ENCODE peak calls at places on chromosomes 4 and X, in nine cellular contexts. V is ovary, O is tibial nerve, K is upper lobe of left lung, E is uterus, W is heart left ventricle, G is IMR-90, L is testis, A is endothelial cell of umbilical vein. I is an unnamed sample.

GRCh38 chrX:24167719-24168472 is 18.4 kb downstream of the ZFX start:
- DNase-seq in A (no peak), K (no peak), V (no peak), W (no peak), O (no peak), G (peak; percentile 11), E (no peak), L (no peak), I (no peak)

GRCh38 chr4:168724960-168725359 is 228.1 kb downstream of the PALLD start:
- DNase-seq in W (no peak), V (no peak), K (no peak), A (no peak), O (no peak), G (peak; percentile 74), E (no peak), L (no peak), I (no peak)

GRCh38 chrX:132169554-132169953 is 41.7 kb upstream of the FRMD7 start:
- DNase-seq in A (no peak), O (no peak), W (no peak), E (no peak), K (no peak), L (no peak), G (no peak), V (no peak), I (no peak)

GRCh38 chr4:103060453-103061148 is 16.0 kb downstream of the SLC9B2 start:
- DNase-seq in W (no peak), E (no peak), G (no peak), A (no peak), L (no peak), V (no peak), O (no peak), K (no peak), I (no peak)

GRCh38 chr4:23476514-23477090 is 413.2 kb downstream of the PPARGC1A start:
- DNase-seq in K (no peak), V (no peak), A (no peak), G (no peak), W (no peak), E (no peak), O (no peak), L (no peak), I (no peak)

GRCh38 chr4:117156806-117157205 is 71.4 kb upstream of the TRAM1L1 start:
- DNase-seq in G (no peak), W (no peak), K (no peak), V (no peak), L (no peak), E (no peak), O (no peak), A (no peak), I (no peak)

GRCh38 chr4:41882622-41883347 is 52.4 kb upstream of the TMEM33 start:
- DNase-seq in K (peak; percentile 36), W (no peak), O (peak; percentile 21), E (no peak), L (peak; percentile 72), V (peak; percentile 28), A (peak; percentile 35), G (peak; percentile 23), I (peak; percentile 54)

GRCh38 chrX:120305531-120306145 is 5.6 kb downstream of the TMEM255A start:
- DNase-seq in V (no peak), L (no peak), E (no peak), K (no peak), G (no peak), O (no peak), W (no peak), A (no peak), I (no peak)

GRCh38 chr4:104596189-104596588 is 101.5 kb upstream of the CXXC4 start:
- DNase-seq in O (no peak), W (no peak), K (no peak), L (no peak), G (no peak), A (no peak), V (no peak), E (no peak), I (no peak)

GRCh38 chrX:54992911-54993622 is 921 bp downstream of the PFKFB1 start:
- DNase-seq in E (no peak), A (no peak), G (no peak), K (no peak), O (no peak), W (no peak), V (no peak), L (no peak), I (no peak)

GRCh38 chr4:163191999-163192398 is 25.3 kb upstream of the NAF1 start:
- DNase-seq in K (no peak), A (peak; percentile 9), V (no peak), O (no peak), W (no peak), L (no peak), E (no peak), G (peak; percentile 39), I (no peak)

GRCh38 chrX:38212246-38212645 is 8.4 kb downstream of the SRPX start:
- DNase-seq in K (no peak), A (peak; percentile 87), W (no peak), E (no peak), L (no peak), O (no peak), G (peak; percentile 32), V (no peak), I (no peak)

GRCh38 chr4:8050555-8051206 is 107.9 kb downstream of the ABLIM2 start:
- DNase-seq in A (no peak), E (peak; percentile 81), K (peak; percentile 69), L (peak; percentile 88), G (peak; percentile 11), W (peak; percentile 85), V (peak; percentile 83), O (peak; percentile 63), I (peak; percentile 75)

GRCh38 chrX:135328421-135329005 is 19.2 kb downstream of the ETDC start:
- DNase-seq in O (no peak), L (no peak), E (no peak), V (no peak), G (peak; percentile 20), A (no peak), W (no peak), K (no peak), I (no peak)

GRCh38 chr4:53497446-53498069 is 93.7 kb downstream of the LNX1 start:
- DNase-seq in V (peak; percentile 79), O (peak; percentile 63), L (peak; percentile 82), K (no peak), W (peak; percentile 38), G (peak; percentile 59), E (peak; percentile 48), A (no peak), I (peak; percentile 35)

GRCh38 chr4:128363966-128364365 is 76.4 kb upstream of the PGRMC2 start:
- DNase-seq in W (no peak), L (no peak), G (no peak), V (no peak), A (no peak), O (no peak), K (no peak), E (no peak), I (no peak)

GRCh38 chrX:1717326-1717725 is 102.5 kb downstream of the ASMT start:
- DNase-seq in A (no peak), L (no peak), V (no peak), O (no peak), E (no peak), G (no peak), K (no peak), W (no peak), I (no peak)

GRCh38 chr4:182768821-182769220 is 148.4 kb downstream of the DCTD start:
- DNase-seq in G (peak; percentile 42), O (no peak), K (no peak), V (no peak), L (no peak), E (no peak), W (no peak), A (no peak), I (no peak)

DNA sequence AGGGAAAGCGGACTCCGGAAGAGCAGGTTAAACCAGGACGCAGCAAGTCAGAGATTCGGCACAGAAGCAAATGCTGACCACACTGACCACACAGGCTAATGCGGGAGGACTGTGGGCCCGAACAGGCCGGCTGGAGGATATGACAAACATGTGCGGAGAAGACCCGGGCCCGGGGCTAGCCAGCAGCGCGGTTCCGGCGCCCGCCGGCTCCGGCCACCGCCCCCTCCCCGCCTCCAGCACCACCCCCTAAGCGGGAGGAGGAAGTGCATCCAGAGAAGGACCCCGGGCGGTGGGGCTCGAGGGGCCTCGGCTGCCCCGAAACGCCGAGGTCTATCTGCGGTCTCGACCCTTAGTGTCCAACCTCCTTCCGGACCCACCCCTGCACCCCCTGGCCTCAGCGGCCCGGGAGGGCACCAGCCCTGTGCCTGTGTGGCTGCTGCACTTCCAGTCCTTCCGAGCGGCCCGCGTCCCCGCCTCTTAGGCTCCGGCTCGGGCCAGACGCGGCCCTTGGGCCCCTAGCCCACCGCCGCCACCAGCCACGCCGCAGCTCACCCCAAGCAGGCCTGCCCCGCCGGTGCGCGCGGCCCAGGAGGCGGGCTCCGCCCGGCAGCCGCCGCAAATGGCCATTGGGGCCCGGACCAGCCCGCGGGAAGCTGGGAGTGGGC is 2.1 kb downstream of the ELOVL6 start:
- DNase-seq in V (peak; percentile 29), W (peak; percentile 44), G (peak; percentile 32), E (peak; percentile 53), L (peak; percentile 64), A (peak; percentile 55), K (peak; percentile 60), O (peak; percentile 8), I (peak; percentile 40)
- TF ChIP-seq POLR2A in V (no peak), W (peak; percentile 22), G (no peak), E (peak; percentile 10), L (no peak), A (peak; percentile 20), K (peak; percentile 41), O (peak; percentile 50), I (peak; percentile 61)

GRCh38 chr4:76757418-76757910 is 140.5 kb downstream of the SOWAHB start:
- DNase-seq in E (no peak), O (no peak), L (no peak), W (no peak), G (no peak), A (no peak), K (no peak), V (no peak), I (no peak)
- H3K36me3 ChIP-seq in E (no peaks in the 10 kb centered on the region), O (no peaks in the 10 kb centered on the region), L (no peaks in the 10 kb centered on the region), W (no peaks in the 10 kb centered on the region), G (peaks cover 36% of the 10 kb centered on the region), A (peaks cover 2% of the 10 kb centered on the region), K (peaks cover 27% of the 10 kb centered on the region), V (no peaks in the 10 kb centered on the region), I (no peaks in the 10 kb centered on the region)

DNA sequence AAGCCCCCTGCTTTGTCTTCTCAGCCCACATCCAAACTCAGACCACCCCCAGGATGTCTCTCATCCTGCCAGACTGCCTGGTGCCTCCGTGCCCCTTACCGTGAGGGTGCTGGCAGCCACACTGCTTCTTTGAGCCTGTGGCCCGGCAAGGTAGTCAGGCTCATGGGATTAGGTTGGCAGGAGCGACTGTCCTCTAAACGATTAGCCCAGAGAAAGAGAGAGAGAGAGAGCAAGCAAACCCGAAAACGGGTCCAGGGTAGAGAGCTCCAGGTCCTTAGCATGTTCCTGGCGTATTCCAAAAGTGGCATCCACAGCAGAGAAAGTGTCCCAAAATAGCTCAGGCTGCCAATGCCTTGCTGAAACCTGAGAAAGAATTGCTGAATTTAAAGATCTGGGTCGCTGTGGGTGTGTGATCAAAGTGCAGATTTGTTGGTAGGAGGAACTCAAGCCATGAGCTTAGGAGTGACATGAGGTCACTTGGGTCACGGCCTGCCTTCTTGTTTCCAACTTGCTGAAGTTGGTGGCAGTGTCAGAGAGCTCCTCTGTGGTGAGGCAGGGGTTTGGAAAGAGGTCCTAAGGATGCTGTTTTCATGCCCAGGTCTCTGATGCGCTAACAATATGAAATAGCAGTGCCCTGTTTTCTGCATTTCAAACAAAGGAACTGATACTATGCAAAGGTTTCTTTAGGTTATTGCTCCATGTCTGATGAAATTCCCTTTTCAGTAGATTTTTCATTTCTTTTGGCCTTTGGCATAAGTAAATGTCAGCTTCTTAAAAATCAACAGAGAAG is 81.6 kb downstream of the RTL9 start:
- DNase-seq in K (no peak), E (no peak), O (no peak), A (no peak), G (no peak), W (no peak), L (no peak), V (no peak), I (no peak)
- TF ChIP-seq POLR2A in K (no peak), E (no peak), O (no peak), A (no peak), G (no peak), W (no peak), L (no peak), V (no peak), I (no peak)

GRCh38 chrX:53300157-53300556 is 18.8 kb upstream of the IQSEC2 start:
- DNase-seq in L (no peak), W (no peak), V (no peak), A (no peak), E (no peak), K (no peak), O (no peak), G (no peak), I (no peak)
- H3K36me3 ChIP-seq in L (no peaks in the 10 kb centered on the region), W (no peaks in the 10 kb centered on the region), V (no peaks in the 10 kb centered on the region), A (no peaks in the 10 kb centered on the region), E (no peaks in the 10 kb centered on the region), K (no peaks in the 10 kb centered on the region), O (no peaks in the 10 kb centered on the region), G (no peaks in the 10 kb centered on the region), I (no peaks in the 10 kb centered on the region)